ENCODE peak calls at places on chromosomes 6 and 20, in four cellular contexts. B is HepG2, O is K562, P is HCT116. A is an unnamed sample.

GRCh38 chr6:34657307-34657978 is 39.1 kb downstream of the ILRUN start:
- DNase-seq in P (no peak), O (peak; percentile 54), B (peak; percentile 98), A (peak; percentile 65)

GRCh38 chr6:147005499-147005898 is 198.7 kb upstream of the STXBP5 start:
- DNase-seq in O (peak; percentile 27), B (no peak), P (no peak), A (no peak)

GRCh38 chr6:154039231-154039842 is at the start of gene OPRM1:
- DNase-seq in P (no peak), B (no peak), O (peak; percentile 20), A (no peak)

GRCh38 chr6:21350917-21351316 is 242.6 kb upstream of the SOX4 start:
- DNase-seq in P (no peak), O (no peak), B (no peak), A (no peak)

GRCh38 chr6:14077193-14077853 is 40.2 kb upstream of the CD83 start:
- DNase-seq in O (no peak), B (no peak), P (no peak), A (no peak)

GRCh38 chr6:21593927-21594421 is 423 bp downstream of the SOX4 start:
- DNase-seq in P (no peak), B (peak; percentile 25), O (no peak), A (no peak)

GRCh38 chr20:3766832-3767433 is 620 bp downstream of the ADISSP start:
- DNase-seq in B (no peak), O (peak; percentile 44), P (no peak), A (no peak)

GRCh38 chr20:48460681-48461080 is 367.1 kb downstream of the PREX1 start:
- DNase-seq in P (no peak), O (no peak), B (no peak), A (no peak)

GRCh38 chr6:89353118-89353556 is 615 bp upstream of the UBE2J1 start:
- DNase-seq in B (no peak), O (no peak), P (no peak), A (no peak)

GRCh38 chr6:44214307-44214706 is 2.4 kb upstream of the MYMX start:
- DNase-seq in P (no peak), O (no peak), B (no peak), A (no peak)

GRCh38 chr6:16374796-16375195 is 136.4 kb downstream of the GMPR start:
- DNase-seq in B (no peak), O (no peak), P (no peak), A (no peak)

GRCh38 chr6:73362358-73362757 is at the start of gene KHDC3L:
- DNase-seq in P (no peak), B (no peak), O (no peak), A (no peak)

GRCh38 chr20:37845878-37846277 is 57.0 kb upstream of the VSTM2L start:
- DNase-seq in O (no peak), P (no peak), B (no peak), A (no peak)

GRCh38 chr20:7841967-7842301 is 98.3 kb downstream of the HAO1 start:
- DNase-seq in P (no peak), O (no peak), B (no peak), A (peak; percentile 22)

GRCh38 chr6:166543603-166544293 is 42.7 kb downstream of the RAMACL start:
- DNase-seq in B (no peak), P (no peak), O (no peak), A (no peak)

GRCh38 chr6:133977983-133978895 is 25.2 kb downstream of the TBPL1 start:
- DNase-seq in P (no peak), O (no peak), B (no peak), A (no peak)

GRCh38 chr6:123716506-123716905 is 79.8 kb upstream of the TRDN start:
- DNase-seq in B (no peak), P (no peak), O (no peak), A (no peak)

GRCh38 chr20:57480444-57481152 is 44.3 kb downstream of the CTCFL start:
- DNase-seq in B (no peak), O (no peak), P (no peak), A (no peak)

GRCh38 chr6:155120034-155120433 is 124.9 kb downstream of the TIAM2 start:
- DNase-seq in B (no peak), P (no peak), O (no peak), A (no peak)

GRCh38 chr6:29419516-29419915 is 4.8 kb downstream of the OR12D1 start:
- DNase-seq in B (no peak), O (no peak), P (no peak), A (no peak)

DNA sequence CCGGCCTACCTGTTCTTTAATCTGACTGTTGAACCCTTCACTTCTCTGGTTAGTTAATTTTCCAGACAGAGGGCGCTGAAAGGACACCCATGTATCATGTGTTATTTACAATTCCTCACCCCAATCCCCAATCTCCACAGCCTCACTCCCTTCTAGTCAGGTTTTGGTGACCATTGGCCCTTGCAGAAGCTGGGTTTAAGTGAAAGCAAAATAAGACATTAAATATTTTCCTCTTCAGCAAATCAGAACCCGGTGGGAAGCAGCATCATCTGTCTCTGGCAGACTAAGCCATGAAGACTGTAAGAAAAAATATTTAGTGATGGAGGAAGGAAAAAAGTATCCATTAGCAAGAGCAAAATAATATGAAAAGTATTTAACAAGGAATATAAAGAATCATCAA is 9.4 kb upstream of the HLA-DQA1 start:
- DNase-seq in P (no peak), O (no peak), B (no peak), A (no peak)
- TF ChIP-seq TCF7L2 in P (no peak), O (no peak), B (no peak), A (no peak)

DNA sequence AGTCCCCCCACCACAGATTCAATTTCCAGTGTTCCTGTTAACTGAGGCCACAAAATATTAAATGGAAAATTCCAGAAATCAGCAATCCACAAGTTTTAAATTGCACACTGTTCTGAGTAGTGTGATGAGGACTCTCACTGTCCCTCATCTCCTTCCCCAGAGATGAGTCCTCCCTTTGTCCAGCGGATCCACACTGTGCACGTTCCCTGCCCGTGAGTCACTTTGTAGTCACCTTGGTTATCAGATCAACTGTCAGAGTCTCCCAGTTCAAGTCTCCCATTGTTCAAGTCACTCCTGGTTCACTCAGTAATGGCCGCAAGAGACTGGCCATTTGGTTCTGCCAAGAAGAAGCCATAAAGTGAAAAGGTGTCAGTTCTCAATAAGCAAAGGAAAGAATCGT is 168.6 kb upstream of the AFDN start:
- DNase-seq in O (no peak), P (no peak), B (peak; percentile 53), A (no peak)
- TF ChIP-seq TCF7L2 in O (no peak), P (no peak), B (no peak), A (no peak)

DNA sequence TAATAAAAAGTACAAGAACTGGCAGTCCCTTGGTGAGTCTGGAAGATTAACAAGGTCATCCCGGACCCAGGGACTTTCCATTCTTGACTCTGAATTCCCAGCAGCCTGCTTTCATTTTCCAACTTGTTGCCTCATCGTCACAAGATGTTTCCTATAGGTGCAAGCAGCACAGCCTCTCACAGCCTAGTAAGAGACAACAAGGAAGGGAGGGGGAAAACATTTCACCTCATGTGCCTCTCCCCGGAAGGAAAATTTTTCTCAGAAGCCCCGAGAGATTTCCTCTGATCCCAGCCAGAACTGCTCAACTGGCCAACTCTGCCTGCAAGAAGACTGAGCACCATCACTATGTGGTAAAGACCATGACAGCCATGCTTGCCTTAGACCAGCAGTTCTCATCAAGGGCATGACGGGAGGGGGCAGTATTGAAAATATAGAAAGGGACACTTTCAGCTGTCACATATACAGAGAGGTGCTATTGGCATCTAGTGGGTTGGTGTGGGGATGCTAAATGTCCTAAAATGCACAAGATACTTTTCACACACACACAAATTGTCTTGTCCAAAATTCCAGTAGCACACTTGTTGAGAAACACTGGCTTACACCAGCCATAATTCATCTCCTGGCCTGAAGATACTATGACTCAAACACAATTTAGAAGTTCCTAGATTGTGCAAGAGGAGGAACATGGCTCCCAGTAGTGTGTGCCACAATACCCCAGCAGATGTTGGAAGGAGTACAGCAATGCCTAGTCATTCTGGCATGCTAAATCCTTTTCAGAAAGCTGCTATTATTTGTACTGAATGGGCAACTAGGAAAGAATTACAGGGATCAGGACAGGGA is 10.8 kb upstream of the WTAP start:
- DNase-seq in B (no peak), O (no peak), P (no peak), A (no peak)
- TF ChIP-seq TCF7L2 in B (no peak), O (no peak), P (no peak), A (no peak)

GRCh38 chr6:24524329-24524728 is 29.6 kb downstream of the ALDH5A1 start:
- DNase-seq in O (no peak), P (no peak), B (no peak), A (no peak)
- TF ChIP-seq TCF7L2 in O (no peak), P (no peak), B (no peak), A (no peak)

DNA sequence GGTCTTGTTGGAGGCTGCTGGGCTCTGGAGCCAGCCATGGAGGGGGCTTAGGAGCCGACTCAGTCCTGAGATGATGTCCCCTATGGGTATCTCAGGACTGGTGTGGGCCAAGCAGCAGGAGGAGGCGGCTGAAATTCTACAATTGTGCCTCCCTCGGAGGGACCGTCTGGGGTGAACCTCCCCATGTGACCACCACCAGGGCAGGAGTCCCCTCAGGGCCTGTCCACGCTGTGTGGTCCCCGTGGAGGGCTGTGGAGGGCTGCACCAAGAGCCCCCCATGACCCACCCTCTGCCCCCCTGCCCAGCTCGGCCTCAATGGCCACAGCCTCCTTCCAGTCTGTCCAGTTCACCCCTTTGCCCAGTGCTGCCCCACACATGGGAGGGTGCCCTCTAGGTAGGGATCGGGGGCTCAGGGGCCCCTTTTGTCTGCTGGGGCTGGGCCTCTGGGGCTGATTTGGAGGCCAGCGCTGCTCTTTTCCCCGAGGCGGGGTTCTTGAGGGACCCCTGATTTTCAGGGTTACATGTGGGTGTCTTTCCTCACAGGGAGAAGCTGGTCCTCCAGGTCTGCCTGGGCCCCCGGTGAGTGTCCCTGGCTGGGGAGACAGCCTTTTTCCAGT is 1.2 kb downstream of the COL9A3 start:
- DNase-seq in B (no peak), O (no peak), P (no peak), A (no peak)
- TF ChIP-seq TCF7L2 in B (no peak), O (no peak), P (no peak), A (no peak)

GRCh38 chr6:69832558-69832957 is 33.8 kb upstream of the COL19A1 start:
- DNase-seq in P (no peak), O (no peak), B (no peak), A (no peak)

DNA sequence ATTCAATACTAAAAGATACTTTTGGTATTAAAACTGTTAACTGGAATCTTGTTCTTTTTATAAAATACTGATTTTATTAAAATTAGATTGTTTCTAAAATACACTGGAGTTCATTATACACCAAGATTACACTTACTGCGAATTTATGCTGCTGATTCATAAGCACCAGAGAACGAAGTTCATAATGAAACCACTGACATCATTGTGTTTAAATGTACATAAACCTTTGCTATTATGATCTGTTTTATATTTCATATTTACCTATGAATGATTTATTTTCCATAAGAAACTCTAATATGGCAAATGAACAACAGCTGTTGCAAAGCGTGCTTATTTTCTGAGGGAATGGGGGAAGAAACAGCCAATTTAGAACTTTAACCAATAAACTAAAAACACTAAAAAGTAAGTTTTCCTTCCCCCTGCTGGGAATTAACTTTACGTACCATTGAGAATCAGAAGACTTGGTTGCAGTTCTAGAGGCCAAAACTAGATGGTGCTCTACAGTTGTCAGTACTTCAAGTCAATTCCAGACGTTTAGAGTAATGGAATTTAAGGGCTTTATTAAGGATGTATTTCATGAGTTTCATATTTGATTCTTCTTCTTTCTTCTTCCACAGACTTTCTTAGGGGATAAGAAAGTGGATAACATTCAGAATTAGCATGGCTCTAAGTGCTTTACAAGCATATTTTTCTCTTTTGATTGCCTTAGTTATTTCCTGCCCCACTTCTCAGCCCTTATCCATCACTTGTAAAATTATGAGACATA is 30.8 kb upstream of the COL19A1 start:
- DNase-seq in B (peak; percentile 41), O (peak; percentile 8), P (peak; percentile 56), A (peak; percentile 32)
- TF ChIP-seq TCF7L2 in B (no peak), O (no peak), P (no peak), A (no peak)

GRCh38 chr20:12177657-12178293 is 260.1 kb downstream of the BTBD3 start:
- DNase-seq in P (no peak), O (no peak), B (peak; percentile 13), A (no peak)
- TF ChIP-seq TCF7L2 in P (no peak), O (no peak), B (no peak), A (no peak)

GRCh38 chr6:111367393-111368088 is 115.5 kb downstream of the REV3L start:
- DNase-seq in B (no peak), P (no peak), O (no peak), A (no peak)
- TF ChIP-seq TCF7L2 in B (no peak), P (no peak), O (no peak), A (no peak)